ENCODE peak calls at places on chromosome 1, in five cellular contexts. V is endodermal cell, X is heart left ventricle, P is transverse colon, W is upper lobe of right lung. A is an unnamed sample. For H3K27me3 and H3K36me3, the result is how much of the 10 kb centered on the place peaks cover.

GRCh38 chr1:168031627-168032026 is 94.8 kb upstream of the MPC2 start:
- DNase-seq in V (no peak), X (no peak), P (no peak), W (no peak), A (no peak)

GRCh38 chr1:207824691-207825090 is 72.8 kb downstream of the CD46 start:
- DNase-seq in V (no peak), X (no peak), P (no peak), W (peak), A (peak)

GRCh38 chr1:243851129-243851756 is 1.2 kb upstream of the AKT3 start:
- DNase-seq in V (no peak), X (no peak), P (no peak), W (no peak), A (no peak)

GRCh38 chr1:181918893-181919728 is 142.4 kb downstream of the ZNF648 start:
- DNase-seq in V (peak), X (no peak), P (no peak), W (no peak), A (no peak)

GRCh38 chr1:27322569-27323116 is 680 bp downstream of the TMEM222 start:
- DNase-seq in V (no peak), X (no peak), P (no peak), W (no peak), A (no peak)

GRCh38 chr1:117734403-117734802 is 128.6 kb downstream of the TENT5C start:
- DNase-seq in V (no peak), X (no peak), P (no peak), W (no peak), A (no peak)

GRCh38 chr1:235423214-235423652 is 56.0 kb downstream of the TBCE start:
- DNase-seq in V (no peak), X (no peak), P (no peak), W (no peak), A (no peak)

GRCh38 chr1:67632811-67633478 is 52.1 kb upstream of the GADD45A start:
- DNase-seq in V (peak), X (no peak), P (no peak), W (no peak), A (no peak)

GRCh38 chr1:12314328-12314903 is 84.6 kb downstream of the VPS13D start:
- DNase-seq in V (no peak), X (no peak), P (no peak), W (no peak), A (no peak)

GRCh38 chr1:164660415-164661174 is 101.6 kb downstream of the PBX1 start:
- DNase-seq in V (no peak), X (no peak), P (no peak), W (no peak), A (peak)

GRCh38 chr1:225635649-225636048 is 17.3 kb downstream of the ENAH start:
- DNase-seq in V (no peak), X (no peak), P (no peak), W (no peak), A (no peak)

GRCh38 chr1:147534386-147534785 is 6.9 kb upstream of the BCL9 start:
- DNase-seq in V (no peak), X (no peak), P (no peak), W (no peak), A (no peak)

GRCh38 chr1:201100169-201100930 is 11.9 kb downstream of the CACNA1S start:
- DNase-seq in V (no peak), X (no peak), P (no peak), W (no peak), A (no peak)

GRCh38 chr1:208216062-208216461 is 28.1 kb downstream of the PLXNA2 start:
- DNase-seq in V (no peak), X (no peak), P (no peak), W (no peak), A (peak)

GRCh38 chr1:6275826-6276764 is 15.2 kb upstream of the GPR153 start:
- DNase-seq in V (peak), X (peak), P (peak), W (no peak), A (peak)

GRCh38 chr1:163897401-163898169 is 575.8 kb downstream of the NUF2 start:
- DNase-seq in V (no peak), X (peak), P (peak), W (no peak), A (no peak)

GRCh38 chr1:56202186-56202585 is 377.2 kb downstream of the PLPP3 start:
- DNase-seq in V (no peak), X (no peak), P (no peak), W (no peak), A (no peak)

GRCh38 chr1:94022471-94023189 is 98.3 kb downstream of the ABCA4 start:
- DNase-seq in V (no peak), X (peak), P (no peak), W (no peak), A (peak)

GRCh38 chr1:222087207-222087920 is 345.5 kb upstream of the DUSP10 start:
- DNase-seq in V (no peak), X (no peak), P (no peak), W (no peak), A (no peak)

GRCh38 chr1:68112835-68113243 is 62.4 kb upstream of the DIRAS3 start:
- DNase-seq in V (peak), X (peak), P (no peak), W (no peak), A (peak)

GRCh38 chr1:88736633-88737248 is 52.7 kb downstream of the PKN2 start:
- DNase-seq in V (peak), X (no peak), P (no peak), W (no peak), A (peak)

GRCh38 chr1:66542811-66543767 is 9.1 kb downstream of the SGIP1 start:
- DNase-seq in V (no peak), X (peak), P (peak), W (no peak), A (peak)

GRCh38 chr1:35449334-35450008 is 107.7 kb downstream of the KIAA0319L start:
- DNase-seq in V (no peak), X (no peak), P (no peak), W (no peak), A (peak)

DNA sequence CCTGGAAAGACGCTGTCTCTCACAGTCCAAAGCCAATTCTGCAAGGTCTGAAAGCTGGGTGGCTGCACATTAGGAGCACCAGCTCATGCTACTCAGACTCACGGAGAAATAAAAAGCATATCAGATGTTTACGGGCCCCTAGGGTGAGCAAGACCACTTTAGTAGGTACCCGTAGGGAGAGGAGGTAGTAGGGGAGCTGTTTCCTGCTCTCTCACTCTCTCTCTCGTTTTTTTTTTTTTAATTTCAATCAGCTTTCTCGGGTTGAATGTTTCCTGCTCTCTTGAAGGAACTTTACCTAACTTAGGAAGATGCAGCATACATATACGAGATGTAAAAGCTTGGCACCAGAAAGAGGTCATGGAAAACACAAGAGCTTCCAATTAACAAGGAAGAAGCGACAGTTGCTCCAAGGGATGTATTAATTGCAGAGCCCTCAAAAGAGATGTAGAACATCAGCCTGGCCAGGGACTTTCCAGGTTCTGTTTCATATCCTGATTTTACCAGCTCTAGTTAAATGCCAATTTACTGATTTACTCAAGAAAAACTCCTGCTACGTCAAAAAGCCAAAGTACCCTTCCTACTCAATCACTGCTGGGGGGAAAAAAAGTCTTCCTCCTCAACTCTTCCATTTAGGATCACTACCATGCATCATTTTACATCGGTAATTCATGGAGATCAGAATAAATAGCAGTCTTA is 3.1 kb downstream of the LORICRIN start:
- DNase-seq in V (no peak), X (no peak), P (no peak), W (no peak), A (no peak)
- H3K27me3 ChIP-seq in V (half or more), X (under half), P (half or more), W (under half), A (under half)

GRCh38 chr1:151055581-151055980 is 3.8 kb downstream of the CDC42SE1 start:
- DNase-seq in V (no peak), X (no peak), P (no peak), W (no peak), A (no peak)

GRCh38 chr1:151058682-151059341 is 610 bp downstream of the CDC42SE1 start:
- DNase-seq in V (peak), X (no peak), P (peak), W (peak), A (no peak)

GRCh38 chr1:151056149-151056548 is 3.3 kb downstream of the CDC42SE1 start:
- DNase-seq in V (no peak), X (no peak), P (no peak), W (no peak), A (no peak)

GRCh38 chr1:151054971-151055547 is 4.4 kb downstream of the CDC42SE1 start:
- DNase-seq in V (no peak), X (no peak), P (no peak), W (no peak), A (no peak)

DNA sequence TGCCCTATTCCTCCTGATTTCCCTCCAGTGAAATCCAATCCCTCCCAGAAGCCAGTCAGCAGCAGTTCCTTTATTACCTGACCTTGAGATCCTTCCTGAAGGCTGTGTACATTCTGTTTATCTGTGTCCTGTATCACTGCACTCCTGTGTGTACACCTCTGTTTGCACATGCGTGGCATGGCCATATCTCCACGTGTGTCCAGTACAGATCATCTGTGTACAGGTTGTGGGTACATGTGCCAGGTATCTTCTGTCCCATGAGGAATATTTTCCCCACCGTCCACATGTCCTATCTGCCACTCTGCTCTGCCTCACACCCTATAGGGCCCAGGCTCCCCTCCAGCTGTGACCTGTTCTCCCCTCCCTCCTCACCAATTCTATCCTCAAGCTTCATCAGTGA is 2.8 kb downstream of the CDC42SE1 start:
- DNase-seq in V (no peak), X (no peak), P (peak), W (no peak), A (no peak)
- H3K36me3 ChIP-seq in V (half or more), X (under half), P (under half), W (under half), A (half or more)

GRCh38 chr1:51924455-51924854 is 45.9 kb upstream of the NRDC start:
- DNase-seq in V (no peak), X (no peak), P (no peak), W (no peak), A (peak)
- H3K27ac ChIP-seq in V (no peak), X (no peak), P (no peak), W (no peak), A (no peak)

GRCh38 chr1:17999884-18000283 is 107.7 kb upstream of the IGSF21 start:
- DNase-seq in V (no peak), X (no peak), P (no peak), W (no peak), A (no peak)
- H3K27me3 ChIP-seq in V (under half), X (under half), P (under half), W (under half), A (under half)

GRCh38 chr1:18157968-18158367 is 50.4 kb downstream of the IGSF21 start:
- DNase-seq in V (no peak), X (no peak), P (no peak), W (no peak), A (no peak)

GRCh38 chr1:18157352-18157751 is 49.8 kb downstream of the IGSF21 start:
- DNase-seq in V (no peak), X (no peak), P (no peak), W (no peak), A (no peak)

GRCh38 chr1:18154431-18155194 is 47.0 kb downstream of the IGSF21 start:
- DNase-seq in V (no peak), X (no peak), P (no peak), W (no peak), A (no peak)

GRCh38 chr1:18158731-18159130 is 51.1 kb downstream of the IGSF21 start:
- DNase-seq in V (no peak), X (no peak), P (no peak), W (no peak), A (no peak)

DNA sequence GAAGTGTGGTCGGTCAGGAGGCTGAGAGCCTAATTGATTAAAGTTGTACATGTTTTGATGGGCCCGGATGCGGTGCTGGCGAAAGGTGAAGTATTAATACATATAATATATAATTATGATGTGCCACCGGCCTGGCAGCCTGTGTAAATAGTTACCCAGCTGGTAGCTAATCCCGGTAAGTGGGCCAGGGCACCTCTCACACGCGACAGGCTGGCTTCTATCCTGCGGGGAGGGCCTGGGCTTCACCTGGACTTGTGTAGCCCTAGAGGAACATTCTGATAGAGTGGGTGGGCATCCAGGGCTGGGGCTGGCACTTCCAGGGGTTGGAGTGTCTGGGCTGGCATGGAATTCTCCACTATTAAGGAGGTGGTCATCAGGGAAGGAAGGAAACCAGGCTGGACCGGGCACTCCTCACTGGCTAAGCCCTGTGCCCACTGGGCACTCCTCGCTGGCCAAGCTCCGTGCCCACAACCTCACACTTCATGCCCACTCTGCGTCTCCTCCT is 48.3 kb downstream of the IGSF21 start:
- DNase-seq in V (no peak), X (no peak), P (no peak), W (no peak), A (no peak)
- H3K36me3 ChIP-seq in V (under half), X (under half), P (under half), W (under half), A (under half)

DNA sequence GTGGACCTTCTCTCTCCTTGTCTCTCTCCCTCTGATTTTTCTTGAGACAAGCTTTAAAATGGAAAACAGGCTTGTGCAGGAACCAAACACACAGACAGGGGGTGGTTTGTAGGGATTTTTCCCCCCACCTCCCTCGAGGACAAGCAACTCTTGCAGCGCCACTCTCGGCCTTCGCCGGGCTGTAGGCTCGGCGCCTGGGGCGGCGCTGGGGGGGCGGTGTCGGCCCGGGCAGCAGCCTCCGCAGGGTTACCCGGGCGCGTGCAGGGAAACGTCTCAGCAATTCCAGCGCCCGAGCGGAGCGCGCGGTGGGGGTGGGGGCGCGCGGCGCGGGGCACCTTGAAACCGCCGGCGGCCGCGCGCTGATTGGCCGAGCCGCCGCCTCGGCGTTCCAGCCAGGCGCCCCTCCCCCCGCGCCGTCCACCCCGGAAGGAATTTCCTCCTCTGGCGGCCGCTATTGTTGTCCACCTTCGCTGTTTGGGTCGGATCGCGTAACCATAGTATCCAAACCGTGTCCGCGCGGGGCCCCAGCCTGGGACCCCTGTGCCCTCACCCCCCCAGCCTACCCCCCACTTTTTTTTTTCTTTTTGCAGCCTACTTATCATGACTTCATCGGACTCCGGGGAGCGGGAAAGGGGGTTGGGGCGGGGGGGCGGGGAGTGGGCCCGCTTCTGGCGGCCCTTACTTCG is 59.8 kb upstream of the ACOT11 start:
- DNase-seq in V (peak), X (peak), P (peak), W (peak), A (peak)
- H3K27ac ChIP-seq in V (peak), X (peak), P (peak), W (peak), A (peak)

DNA sequence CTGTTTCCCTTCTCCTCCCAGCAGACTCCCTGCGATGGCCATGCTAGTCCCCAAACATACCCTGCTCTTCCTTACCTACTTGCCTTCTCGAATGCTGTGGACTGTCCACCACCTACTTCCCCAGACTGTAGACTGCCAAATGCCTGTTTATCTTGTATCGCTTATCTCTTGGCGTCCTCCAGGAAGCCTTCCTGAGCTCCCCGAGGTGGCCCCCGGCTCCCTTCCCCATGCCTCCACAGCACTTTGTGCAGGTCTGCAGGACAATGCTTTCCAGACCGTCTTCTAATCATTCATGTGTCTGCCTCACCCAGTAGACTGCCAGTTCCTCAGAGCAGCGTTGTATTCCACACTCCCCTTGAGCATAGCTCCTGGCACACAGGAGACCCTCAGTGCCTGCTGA is 41.7 kb downstream of the RHBG start:
- DNase-seq in V (no peak), X (no peak), P (no peak), W (no peak), A (no peak)
- H3K27me3 ChIP-seq in V (under half), X (under half), P (half or more), W (half or more), A (under half)

GRCh38 chr1:233675893-233676292 is 62.0 kb downstream of the KCNK1 start:
- DNase-seq in V (no peak), X (no peak), P (no peak), W (no peak), A (no peak)

GRCh38 chr1:233672732-233673131 is 58.8 kb downstream of the KCNK1 start:
- DNase-seq in V (no peak), X (no peak), P (no peak), W (no peak), A (no peak)

GRCh38 chr1:233675394-233675793 is 61.5 kb downstream of the KCNK1 start:
- DNase-seq in V (no peak), X (no peak), P (no peak), W (no peak), A (no peak)

GRCh38 chr1:233673146-233673946 is 59.4 kb downstream of the KCNK1 start:
- DNase-seq in V (no peak), X (no peak), P (no peak), W (no peak), A (no peak)

GRCh38 chr1:233673947-233674431 is 60.1 kb downstream of the KCNK1 start:
- DNase-seq in V (no peak), X (no peak), P (no peak), W (no peak), A (no peak)
- H3K36me3 ChIP-seq in V (half or more), X (under half), P (under half), W (under half), A (under half)

A was measured in brain microvascular endothelial cell.